ENCODE peak calls at places on chromosomes 3 and 15, in four cellular contexts. T, A, J and I are unnamed samples.

GRCh38 chr15:65460948-65461347 is 38.2 kb upstream of the IGDCC4 start:
- DNase-seq in A (no peak), J (no peak), T (no peak), I (no peak)

GRCh38 chr3:111329370-111329769 is 212.6 kb upstream of the CD96 start:
- DNase-seq in J (no peak), A (no peak), T (no peak), I (no peak)

GRCh38 chr15:52481915-52482314 is 46.8 kb downstream of the MYO5A start:
- DNase-seq in A (peak), T (peak), J (no peak), I (no peak)

GRCh38 chr3:43733459-43734384 is 43.0 kb downstream of the ABHD5 start:
- DNase-seq in T (no peak), A (no peak), J (no peak), I (no peak)

GRCh38 chr15:63374686-63375520 is 6.7 kb downstream of the CA12 start:
- DNase-seq in A (no peak), J (no peak), T (peak), I (peak)

GRCh38 chr3:97105989-97106651 is 291.7 kb downstream of the EPHA6 start:
- DNase-seq in T (no peak), J (no peak), A (no peak), I (no peak)

GRCh38 chr3:123094914-123095313 is 28.1 kb downstream of the PDIA5 start:
- DNase-seq in A (no peak), J (no peak), T (no peak), I (no peak)

GRCh38 chr15:29774900-29775299 is 47.4 kb downstream of the TJP1 start:
- DNase-seq in A (peak), J (no peak), T (peak), I (no peak)

GRCh38 chr15:71725215-71725955 is 85.0 kb upstream of the NR2E3 start:
- DNase-seq in A (no peak), J (no peak), T (no peak), I (no peak)